ENCODE peak calls at places on chromosomes 11 and 22, in four cellular contexts. P is pancreas, W is transverse colon, D is endothelial cell of umbilical vein. K is an unnamed sample. For H3K4me1, the result is how much of the 10 kb centered on the place peaks cover.

GRCh38 chr11:32774081-32774480 is 20.4 kb downstream of the CCDC73 start:
- DNase-seq in P (no peak), W (no peak), D (no peak), K (no peak)

GRCh38 chr11:69691449-69691848 is 12.4 kb downstream of the FGF19 start:
- DNase-seq in P (no peak), W (no peak), D (no peak), K (no peak)

GRCh38 chr11:81373986-81374385 is 1359.7 kb downstream of the FAM181B start:
- DNase-seq in P (no peak), W (no peak), D (no peak), K (no peak)

GRCh38 chr22:36411589-36412258 is 24.0 kb upstream of the MYH9 start:
- DNase-seq in P (peak), W (peak), D (no peak), K (no peak)

GRCh38 chr11:65379698-65380459 is 2.6 kb downstream of the SLC25A45 start:
- DNase-seq in P (no peak), W (no peak), D (no peak), K (no peak)

GRCh38 chr11:29310016-29310415 is 706.8 kb downstream of the KCNA4 start:
- DNase-seq in P (no peak), W (no peak), D (peak), K (no peak)

GRCh38 chr11:23313001-23313400 is 452.7 kb upstream of the CCDC179 start:
- DNase-seq in P (no peak), W (no peak), D (no peak), K (no peak)

GRCh38 chr11:109845437-109845836 is 247.8 kb upstream of the ZC3H12C start:
- DNase-seq in P (no peak), W (no peak), D (no peak), K (no peak)

GRCh38 chr11:8911040-8911823 is at the start of gene AKIP1:
- DNase-seq in P (peak), W (peak), D (peak), K (peak)

GRCh38 chr11:19577849-19578619 is 134.6 kb upstream of the NAV2 start:
- DNase-seq in P (no peak), W (peak), D (peak), K (no peak)

DNA sequence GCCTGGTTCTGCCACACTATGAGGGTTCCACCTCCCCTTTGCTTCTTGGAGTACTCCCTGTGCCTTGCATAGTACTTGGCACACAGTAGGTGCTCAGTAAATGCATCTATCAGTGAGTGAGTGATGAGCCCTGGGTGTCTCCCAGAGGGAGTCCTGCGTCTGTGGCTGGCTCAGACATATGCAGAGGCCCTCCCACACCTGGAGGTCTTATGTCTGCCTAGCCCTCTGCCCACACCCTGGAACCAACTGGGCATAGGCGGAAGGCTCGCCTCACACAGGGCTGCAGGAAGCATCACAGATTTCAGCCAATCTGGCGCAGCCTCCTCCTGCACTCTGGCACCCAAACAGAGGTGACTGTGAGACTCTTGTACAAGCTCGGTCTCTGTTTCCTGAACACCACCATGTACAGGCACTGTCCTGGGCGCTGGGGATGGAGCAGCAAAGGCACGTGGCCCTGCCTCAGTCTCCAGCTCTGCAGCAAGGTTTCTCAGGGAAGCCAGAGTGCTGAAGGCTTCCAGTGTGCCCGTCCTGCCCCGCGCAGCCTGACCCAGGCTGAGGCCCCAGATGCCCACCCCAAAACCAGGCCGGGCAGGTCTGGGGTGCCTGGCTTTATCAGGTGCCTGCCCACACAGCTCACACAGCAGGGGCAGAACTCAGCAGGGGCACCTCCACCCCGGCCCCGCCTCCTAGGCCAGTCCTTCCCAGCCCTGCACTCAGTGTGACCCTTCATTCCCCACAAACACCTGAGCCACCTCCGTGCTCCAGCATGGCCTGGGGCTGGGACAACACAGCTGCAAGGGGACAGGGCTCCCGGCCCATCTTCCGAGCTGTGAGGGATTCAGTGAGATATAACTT is 26.7 kb downstream of the FLRT1 start:
- DNase-seq in P (no peak), W (no peak), D (no peak), K (no peak)
- H3K27ac ChIP-seq in P (no peak), W (no peak), D (no peak), K (no peak)

GRCh38 chr11:12694182-12694531 is 19.9 kb downstream of the TEAD1 start:
- DNase-seq in P (peak), W (peak), D (no peak), K (no peak)
- H3K4me1 ChIP-seq in P (under half), W (half or more), D (half or more), K (half or more)

GRCh38 chr22:45978275-45978713 is 1.3 kb upstream of the WNT7B start:
- DNase-seq in P (no peak), W (no peak), D (no peak), K (no peak)

GRCh38 chr22:45976351-45977002 is 485 bp downstream of the WNT7B start:
- DNase-seq in P (no peak), W (no peak), D (no peak), K (no peak)

GRCh38 chr22:45975266-45976161 is 1.4 kb downstream of the WNT7B start:
- DNase-seq in P (no peak), W (no peak), D (no peak), K (no peak)

GRCh38 chr22:45977003-45977395 is at the start of gene WNT7B:
- DNase-seq in P (no peak), W (no peak), D (no peak), K (no peak)

GRCh38 chr22:45977551-45978274 is 751 bp upstream of the WNT7B start:
- DNase-seq in P (no peak), W (no peak), D (no peak), K (no peak)
- H3K27ac ChIP-seq in P (no peak), W (no peak), D (no peak), K (no peak)

DNA sequence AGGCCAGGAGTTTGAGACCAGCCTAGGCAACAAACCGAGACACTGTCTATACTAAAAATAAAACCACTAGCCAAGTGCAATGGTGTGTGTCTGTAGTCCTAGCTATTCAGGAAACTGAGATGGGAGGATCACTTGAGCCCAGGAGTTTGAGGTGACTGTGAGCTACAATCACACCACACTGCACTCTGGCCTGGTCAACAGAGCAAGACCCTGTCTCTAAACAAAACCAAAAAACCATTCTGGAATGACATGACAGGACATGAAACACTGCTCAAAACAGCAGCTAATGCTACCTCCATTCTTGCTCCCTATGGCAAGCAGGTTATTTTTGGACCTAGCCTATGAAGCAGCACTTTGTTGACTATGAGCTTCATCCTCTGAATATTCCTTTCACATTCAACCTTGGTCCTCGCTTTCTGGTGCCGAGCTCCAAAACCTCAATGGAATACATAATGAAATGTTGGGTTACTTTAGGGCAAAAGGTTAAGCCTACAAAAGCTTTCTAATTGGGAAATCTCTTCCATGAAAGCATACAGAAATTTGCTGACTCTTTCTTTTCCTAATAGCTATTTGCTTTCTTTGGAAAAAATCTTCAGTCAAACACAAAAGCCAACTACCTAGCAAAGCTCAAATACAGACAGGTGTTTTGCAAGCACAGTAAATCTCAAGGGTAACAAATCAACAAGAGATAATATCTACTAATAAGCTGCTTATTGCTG is 21.1 kb downstream of the SIK3 start:
- DNase-seq in P (no peak), W (no peak), D (no peak), K (no peak)
- H3K4me1 ChIP-seq in P (under half), W (half or more), D (under half), K (under half)

GRCh38 chr11:85977751-85978160 is 91.1 kb downstream of the PICALM start:
- DNase-seq in P (no peak), W (no peak), D (no peak), K (no peak)
- H3K27ac ChIP-seq in P (no peak), W (peak), D (no peak), K (no peak)

GRCh38 chr11:61333638-61334433 is 808 bp downstream of the TKFC start:
- DNase-seq in P (no peak), W (no peak), D (no peak), K (no peak)

GRCh38 chr11:61329871-61330270 is 3.0 kb downstream of the DDB1 start:
- DNase-seq in P (no peak), W (no peak), D (no peak), K (no peak)

GRCh38 chr11:61332823-61333637 is at the start of the genes DDB1 and TKFC:
- DNase-seq in P (peak), W (peak), D (peak), K (peak)

GRCh38 chr11:61332266-61332822 is 561 bp downstream of the DDB1 start:
- DNase-seq in P (no peak), W (no peak), D (peak), K (no peak)

GRCh38 chr11:61331636-61332035 is 1.3 kb downstream of the DDB1 start:
- DNase-seq in P (no peak), W (no peak), D (no peak), K (no peak)
- H3K4me1 ChIP-seq in P (under half), W (under half), D (under half), K (half or more)

DNA sequence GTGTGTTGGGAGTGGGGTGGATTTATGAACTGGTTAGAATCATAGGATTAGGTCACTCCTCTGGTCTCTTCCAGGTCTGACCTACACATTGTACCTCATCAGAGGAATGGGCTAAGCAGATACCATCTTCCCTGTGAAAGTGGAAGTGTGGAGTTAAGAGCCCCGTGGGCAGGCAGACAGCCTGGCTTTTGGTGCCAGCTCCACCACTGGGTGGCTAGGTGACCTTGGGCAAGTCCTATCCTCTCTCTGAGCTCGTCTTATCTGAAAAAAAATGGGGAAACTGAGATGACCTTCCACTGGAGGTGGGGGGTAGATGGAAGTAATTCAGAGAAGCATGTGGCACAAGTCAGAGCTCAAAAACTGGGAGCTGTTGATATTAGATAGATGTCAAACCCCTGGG is 60.4 kb upstream of the WNT11 start:
- DNase-seq in P (no peak), W (no peak), D (no peak), K (no peak)
- H3K27ac ChIP-seq in P (no peak), W (no peak), D (no peak), K (peak)